ENCODE peak calls at places on chromosomes 16 and 17, in eight cellular contexts. One of them, this sample, is unnamed.
A peak's percentile ranks its signal among the peaks of the same experiment; 100 is the strongest.

GRCh38 chr17:59332890-59333377 is 1.5 kb downstream of the YPEL2 start:
- DNase-seq in fibroblast of mammary gland: peak; percentile 58
- DNase-seq in endothelial cell: no peak
- DNase-seq in cardiac fibroblast: peak; percentile 55
- DNase-seq in PC-3: peak; percentile 19
- DNase-seq in osteocyte: no peak
- DNase-seq in astrocyte: no peak
- DNase-seq in hepatocyte: peak; percentile 34
- DNase-seq in this sample: no peak

GRCh38 chr16:80744856-80745255 is 59.5 kb downstream of the CDYL2 start:
- DNase-seq in fibroblast of mammary gland: no peak
- DNase-seq in endothelial cell: no peak
- DNase-seq in cardiac fibroblast: no peak
- DNase-seq in PC-3: no peak
- DNase-seq in osteocyte: no peak
- DNase-seq in astrocyte: no peak
- DNase-seq in hepatocyte: no peak
- DNase-seq in this sample: no peak

GRCh38 chr16:2005646-2006045 is 4.0 kb downstream of the ZNF598 start:
- DNase-seq in fibroblast of mammary gland: no peak
- DNase-seq in endothelial cell: no peak
- DNase-seq in cardiac fibroblast: no peak
- DNase-seq in PC-3: no peak
- DNase-seq in osteocyte: no peak
- DNase-seq in astrocyte: no peak
- DNase-seq in hepatocyte: no peak
- DNase-seq in this sample: no peak

GRCh38 chr17:77640916-77641605 is 317.4 kb upstream of the TNRC6C start:
- DNase-seq in fibroblast of mammary gland: no peak
- DNase-seq in endothelial cell: no peak
- DNase-seq in cardiac fibroblast: no peak
- DNase-seq in PC-3: no peak
- DNase-seq in osteocyte: no peak
- DNase-seq in astrocyte: no peak
- DNase-seq in hepatocyte: no peak
- DNase-seq in this sample: no peak

GRCh38 chr16:10009691-10010090 is 172.5 kb downstream of the GRIN2A start:
- DNase-seq in fibroblast of mammary gland: no peak
- DNase-seq in endothelial cell: no peak
- DNase-seq in cardiac fibroblast: no peak
- DNase-seq in PC-3: no peak
- DNase-seq in osteocyte: no peak
- DNase-seq in astrocyte: no peak
- DNase-seq in hepatocyte: peak; percentile 20
- DNase-seq in this sample: no peak

GRCh38 chr17:56597495-56597990 is 4.0 kb downstream of the NOG start:
- DNase-seq in fibroblast of mammary gland: no peak
- DNase-seq in endothelial cell: peak; percentile 34
- DNase-seq in cardiac fibroblast: no peak
- DNase-seq in PC-3: peak; percentile 47
- DNase-seq in osteocyte: no peak
- DNase-seq in astrocyte: no peak
- DNase-seq in hepatocyte: peak; percentile 64
- DNase-seq in this sample: no peak

GRCh38 chr17:35982409-35983191 is 1.3 kb upstream of the CCL16 start:
- DNase-seq in fibroblast of mammary gland: no peak
- DNase-seq in endothelial cell: no peak
- DNase-seq in cardiac fibroblast: no peak
- DNase-seq in PC-3: no peak
- DNase-seq in osteocyte: peak; percentile 62
- DNase-seq in astrocyte: no peak
- DNase-seq in hepatocyte: no peak
- DNase-seq in this sample: no peak

GRCh38 chr17:65592131-65592965 is 30.9 kb upstream of the AXIN2 start:
- DNase-seq in fibroblast of mammary gland: no peak
- DNase-seq in endothelial cell: no peak
- DNase-seq in cardiac fibroblast: no peak
- DNase-seq in PC-3: no peak
- DNase-seq in osteocyte: no peak
- DNase-seq in astrocyte: no peak
- DNase-seq in hepatocyte: no peak
- DNase-seq in this sample: no peak

GRCh38 chr17:55576237-55576998 is 65.2 kb upstream of the SMIM36 start:
- DNase-seq in fibroblast of mammary gland: peak; percentile 91
- DNase-seq in endothelial cell: no peak
- DNase-seq in cardiac fibroblast: peak; percentile 66
- DNase-seq in PC-3: peak; percentile 87
- DNase-seq in osteocyte: no peak
- DNase-seq in astrocyte: peak; percentile 84
- DNase-seq in hepatocyte: peak; percentile 18
- DNase-seq in this sample: peak; percentile 80

GRCh38 chr17:6639651-6640535 is 618 bp downstream of the KIAA0753 start:
- DNase-seq in fibroblast of mammary gland: peak; percentile 28
- DNase-seq in endothelial cell: peak; percentile 46
- DNase-seq in cardiac fibroblast: peak; percentile 52
- DNase-seq in PC-3: peak; percentile 39
- DNase-seq in osteocyte: peak; percentile 88
- DNase-seq in astrocyte: peak; percentile 46
- DNase-seq in hepatocyte: peak; percentile 75
- DNase-seq in this sample: peak; percentile 41

GRCh38 chr16:27465483-27465879 is 63.5 kb downstream of the IL21R start:
- DNase-seq in fibroblast of mammary gland: no peak
- DNase-seq in endothelial cell: no peak
- DNase-seq in cardiac fibroblast: no peak
- DNase-seq in PC-3: no peak
- DNase-seq in osteocyte: no peak
- DNase-seq in astrocyte: no peak
- DNase-seq in hepatocyte: peak; percentile 48
- DNase-seq in this sample: no peak

GRCh38 chr17:60169921-60170817 is 20.4 kb downstream of the CA4 start:
- DNase-seq in fibroblast of mammary gland: peak; percentile 57
- DNase-seq in endothelial cell: no peak
- DNase-seq in cardiac fibroblast: peak; percentile 61
- DNase-seq in PC-3: no peak
- DNase-seq in osteocyte: no peak
- DNase-seq in astrocyte: no peak
- DNase-seq in hepatocyte: peak; percentile 31
- DNase-seq in this sample: peak; percentile 22

GRCh38 chr17:7988750-7989178 is 13.7 kb upstream of the GUCY2D start:
- DNase-seq in fibroblast of mammary gland: peak; percentile 91
- DNase-seq in endothelial cell: peak; percentile 60
- DNase-seq in cardiac fibroblast: peak; percentile 90
- DNase-seq in PC-3: peak; percentile 92
- DNase-seq in osteocyte: no peak
- DNase-seq in astrocyte: peak; percentile 67
- DNase-seq in hepatocyte: peak; percentile 93
- DNase-seq in this sample: peak; percentile 91

GRCh38 chr17:14289162-14289561 is 11.7 kb upstream of the HS3ST3B1 start:
- DNase-seq in fibroblast of mammary gland: peak; percentile 28
- DNase-seq in endothelial cell: no peak
- DNase-seq in cardiac fibroblast: no peak
- DNase-seq in PC-3: peak; percentile 19
- DNase-seq in osteocyte: no peak
- DNase-seq in astrocyte: no peak
- DNase-seq in hepatocyte: no peak
- DNase-seq in this sample: no peak

GRCh38 chr16:89922884-89923639 is at the start of gene TUBB3:
- DNase-seq in fibroblast of mammary gland: peak; percentile 66
- DNase-seq in endothelial cell: peak; percentile 73
- DNase-seq in cardiac fibroblast: peak; percentile 90
- DNase-seq in PC-3: peak; percentile 78
- DNase-seq in osteocyte: peak; percentile 95
- DNase-seq in astrocyte: peak; percentile 64
- DNase-seq in hepatocyte: peak; percentile 93
- DNase-seq in this sample: peak; percentile 80

DNA sequence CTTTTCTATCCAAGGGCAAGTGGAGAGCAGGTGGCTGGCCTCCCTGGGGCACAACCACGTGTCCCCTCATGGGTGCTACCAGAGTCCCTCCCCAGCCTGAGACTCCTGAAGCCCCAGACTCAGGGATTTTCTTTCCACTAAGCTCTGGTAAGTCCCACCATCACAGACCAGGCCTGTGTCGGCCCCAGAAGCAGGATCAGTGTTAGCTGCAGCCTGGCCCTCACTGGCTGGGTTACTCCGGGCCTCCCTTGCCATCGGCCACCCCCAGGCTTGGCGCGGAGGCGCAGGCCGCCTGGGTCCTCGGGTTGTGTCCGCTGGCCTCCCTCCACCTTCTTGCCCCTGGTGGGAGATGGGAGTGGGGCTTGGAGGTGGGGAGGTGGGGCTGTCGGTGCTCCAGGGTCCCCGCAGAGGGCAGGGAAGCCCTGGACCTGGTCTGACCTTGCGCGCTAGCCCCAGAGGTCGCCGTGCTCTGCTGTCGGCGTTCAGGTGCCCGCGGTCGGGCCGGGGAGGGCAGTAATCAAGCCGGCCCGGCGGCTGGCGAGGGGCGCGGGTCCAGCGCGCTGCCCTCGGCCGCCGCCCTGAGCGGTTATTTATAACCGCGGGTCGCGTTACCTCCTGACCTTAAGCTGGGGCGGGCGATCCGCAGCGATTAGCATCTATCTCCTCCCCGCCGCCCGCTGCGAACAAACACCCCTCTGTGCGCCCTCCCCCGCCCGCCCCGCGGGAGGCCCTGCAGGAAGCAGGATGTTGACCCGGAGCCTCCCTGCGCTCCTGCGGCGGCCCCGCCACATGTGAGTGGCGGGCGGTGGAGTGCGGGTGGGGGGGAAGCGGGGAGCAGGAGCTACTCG is 78.1 kb upstream of the TOB1 start:
- DNase-seq in fibroblast of mammary gland: peak; percentile 44
- DNase-seq in endothelial cell: peak; percentile 72
- DNase-seq in cardiac fibroblast: peak; percentile 42
- DNase-seq in PC-3: peak; percentile 79
- DNase-seq in osteocyte: no peak
- DNase-seq in astrocyte: no peak
- DNase-seq in hepatocyte: peak; percentile 91
- DNase-seq in this sample: no peak
- TF ChIP-seq CTCF in fibroblast of mammary gland: no peak
- TF ChIP-seq CTCF in endothelial cell: no peak
- TF ChIP-seq CTCF in cardiac fibroblast: no peak
- TF ChIP-seq CTCF in PC-3: no peak
- TF ChIP-seq CTCF in osteocyte: no peak
- TF ChIP-seq CTCF in astrocyte: no peak
- TF ChIP-seq CTCF in hepatocyte: no peak
- TF ChIP-seq CTCF in this sample: no peak

GRCh38 chr16:66658143-66658859 is 38.2 kb downstream of the CMTM4 start:
- DNase-seq in fibroblast of mammary gland: no peak
- DNase-seq in endothelial cell: no peak
- DNase-seq in cardiac fibroblast: no peak
- DNase-seq in PC-3: no peak
- DNase-seq in osteocyte: no peak
- DNase-seq in astrocyte: no peak
- DNase-seq in hepatocyte: no peak
- DNase-seq in this sample: no peak
- TF ChIP-seq CTCF in fibroblast of mammary gland: no peak
- TF ChIP-seq CTCF in endothelial cell: no peak
- TF ChIP-seq CTCF in cardiac fibroblast: no peak
- TF ChIP-seq CTCF in PC-3: peak; percentile 27
- TF ChIP-seq CTCF in osteocyte: no peak
- TF ChIP-seq CTCF in astrocyte: no peak
- TF ChIP-seq CTCF in hepatocyte: no peak
- TF ChIP-seq CTCF in this sample: no peak

DNA sequence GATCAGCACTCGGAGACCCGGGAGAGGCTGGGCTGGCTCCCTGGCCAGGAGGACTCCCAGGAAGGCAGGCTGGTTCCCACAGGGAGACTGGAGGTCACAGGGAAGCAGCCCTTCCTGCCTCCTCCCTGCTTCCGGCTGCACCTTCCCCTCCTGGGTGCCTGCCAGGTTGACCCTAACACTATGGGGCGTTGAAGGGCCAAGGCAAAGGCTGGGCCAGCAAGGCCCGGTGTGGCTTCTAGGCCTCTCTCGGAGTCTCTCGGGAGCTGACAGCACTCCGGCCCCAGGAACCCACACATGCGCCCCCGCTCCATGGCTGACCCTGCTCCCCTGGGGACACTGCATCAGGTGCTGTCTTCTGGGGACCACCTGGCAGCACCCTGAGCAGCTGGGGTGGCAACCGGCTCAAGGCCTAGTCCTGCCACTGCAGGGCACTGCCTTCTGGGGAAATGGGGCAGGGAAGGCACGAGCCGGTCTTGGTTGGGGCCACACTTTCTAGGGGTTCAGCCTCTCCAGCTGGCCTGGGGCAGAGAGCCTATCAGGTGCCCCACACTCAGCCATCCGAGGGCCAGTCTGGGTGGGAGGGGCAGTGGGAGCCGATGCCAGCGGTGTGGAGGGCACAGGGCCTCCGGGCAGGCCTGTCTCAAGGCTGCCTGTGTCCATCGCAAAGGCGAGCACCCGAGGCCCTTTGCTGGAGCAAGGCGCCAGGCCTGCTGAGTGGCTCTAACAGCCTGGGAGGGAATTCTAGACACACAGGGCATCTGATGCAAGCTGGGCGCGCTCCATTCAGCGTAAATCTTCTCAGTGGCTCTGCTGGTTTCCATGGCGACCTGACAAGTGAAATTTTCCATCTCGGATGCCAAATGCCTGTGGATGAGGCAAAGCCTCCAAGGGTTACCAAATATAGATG is 5.6 kb upstream of the MTSS2 start:
- DNase-seq in fibroblast of mammary gland: peak; percentile 88
- DNase-seq in endothelial cell: no peak
- DNase-seq in cardiac fibroblast: peak; percentile 96
- DNase-seq in PC-3: no peak
- DNase-seq in osteocyte: peak; percentile 97
- DNase-seq in astrocyte: peak; percentile 97
- DNase-seq in hepatocyte: peak; percentile 94
- DNase-seq in this sample: peak; percentile 96
- TF ChIP-seq CTCF in fibroblast of mammary gland: no peak
- TF ChIP-seq CTCF in endothelial cell: no peak
- TF ChIP-seq CTCF in cardiac fibroblast: no peak
- TF ChIP-seq CTCF in PC-3: no peak
- TF ChIP-seq CTCF in osteocyte: no peak
- TF ChIP-seq CTCF in astrocyte: no peak
- TF ChIP-seq CTCF in hepatocyte: no peak
- TF ChIP-seq CTCF in this sample: no peak

GRCh38 chr16:64085291-64085690 is 1036.6 kb downstream of the CDH11 start:
- DNase-seq in fibroblast of mammary gland: no peak
- DNase-seq in endothelial cell: no peak
- DNase-seq in cardiac fibroblast: no peak
- DNase-seq in PC-3: no peak
- DNase-seq in osteocyte: no peak
- DNase-seq in astrocyte: no peak
- DNase-seq in hepatocyte: no peak
- DNase-seq in this sample: no peak

GRCh38 chr16:64090327-64090726 is 1031.5 kb downstream of the CDH11 start:
- DNase-seq in fibroblast of mammary gland: no peak
- DNase-seq in endothelial cell: no peak
- DNase-seq in cardiac fibroblast: no peak
- DNase-seq in PC-3: no peak
- DNase-seq in osteocyte: no peak
- DNase-seq in astrocyte: no peak
- DNase-seq in hepatocyte: no peak
- DNase-seq in this sample: no peak

GRCh38 chr16:64092284-64092683 is 1029.6 kb downstream of the CDH11 start:
- DNase-seq in fibroblast of mammary gland: peak; percentile 64
- DNase-seq in endothelial cell: no peak
- DNase-seq in cardiac fibroblast: peak; percentile 28
- DNase-seq in PC-3: peak; percentile 83
- DNase-seq in osteocyte: no peak
- DNase-seq in astrocyte: peak; percentile 88
- DNase-seq in hepatocyte: no peak
- DNase-seq in this sample: peak; percentile 68

GRCh38 chr16:64088838-64089237 is 1033.0 kb downstream of the CDH11 start:
- DNase-seq in fibroblast of mammary gland: no peak
- DNase-seq in endothelial cell: no peak
- DNase-seq in cardiac fibroblast: no peak
- DNase-seq in PC-3: no peak
- DNase-seq in osteocyte: no peak
- DNase-seq in astrocyte: no peak
- DNase-seq in hepatocyte: no peak
- DNase-seq in this sample: no peak

GRCh38 chr16:64089697-64090096 is 1032.2 kb downstream of the CDH11 start:
- DNase-seq in fibroblast of mammary gland: peak; percentile 36
- DNase-seq in endothelial cell: peak; percentile 47
- DNase-seq in cardiac fibroblast: peak; percentile 30
- DNase-seq in PC-3: peak; percentile 53
- DNase-seq in osteocyte: no peak
- DNase-seq in astrocyte: no peak
- DNase-seq in hepatocyte: peak; percentile 45
- DNase-seq in this sample: peak; percentile 10
- TF ChIP-seq CTCF in fibroblast of mammary gland: peak; percentile 66
- TF ChIP-seq CTCF in endothelial cell: peak; percentile 62
- TF ChIP-seq CTCF in cardiac fibroblast: peak; percentile 61
- TF ChIP-seq CTCF in PC-3: peak; percentile 81
- TF ChIP-seq CTCF in osteocyte: peak; percentile 66
- TF ChIP-seq CTCF in astrocyte: peak; percentile 49
- TF ChIP-seq CTCF in hepatocyte: peak; percentile 61
- TF ChIP-seq CTCF in this sample: peak; percentile 81

This sample was measured in HFFc6.